ENCODE peak calls at places on chromosomes 16 and 17, in ten cellular contexts. One of them, this sample, is unnamed.

GRCh38 chr17:70552982-70553334 is 383.6 kb downstream of the KCNJ2 start:
- DNase-seq in colonic mucosa: no peak
- DNase-seq in activated CD8-positive, alpha-beta T cell treated with anti-CD3 and anti-CD28 coated beads for 36 hours: no peak
- DNase-seq in cardiac muscle cell: no peak
- DNase-seq in cardiac fibroblast: no peak
- DNase-seq in astrocyte: no peak
- DNase-seq in fibroblast of pulmonary artery: no peak
- DNase-seq in uterus: no peak
- DNase-seq in brain microvascular endothelial cell: no peak
- DNase-seq in astrocyte of the spinal cord: no peak
- DNase-seq in this sample: no peak

GRCh38 chr16:502179-502943 is 25.2 kb upstream of the CAPN15 start:
- DNase-seq in astrocyte: no peak
- DNase-seq in fibroblast of pulmonary artery: no peak
- DNase-seq in cardiac fibroblast: no peak
- DNase-seq in uterus: no peak
- DNase-seq in activated CD8-positive, alpha-beta T cell treated with anti-CD3 and anti-CD28 coated beads for 36 hours: no peak
- DNase-seq in cardiac muscle cell: no peak
- DNase-seq in brain microvascular endothelial cell: no peak
- DNase-seq in astrocyte of the spinal cord: no peak
- DNase-seq in colonic mucosa: peak; percentile 87
- DNase-seq in this sample: no peak

GRCh38 chr17:66915204-66915611 is 49.3 kb upstream of the CACNG4 start:
- DNase-seq in cardiac muscle cell: no peak
- DNase-seq in cardiac fibroblast: peak; percentile 14
- DNase-seq in astrocyte: no peak
- DNase-seq in activated CD8-positive, alpha-beta T cell treated with anti-CD3 and anti-CD28 coated beads for 36 hours: no peak
- DNase-seq in astrocyte of the spinal cord: no peak
- DNase-seq in colonic mucosa: peak; percentile 58
- DNase-seq in brain microvascular endothelial cell: no peak
- DNase-seq in fibroblast of pulmonary artery: peak; percentile 10
- DNase-seq in uterus: no peak
- DNase-seq in this sample: no peak

GRCh38 chr17:77746901-77747620 is 211.4 kb upstream of the TNRC6C start:
- DNase-seq in cardiac muscle cell: no peak
- DNase-seq in astrocyte of the spinal cord: no peak
- DNase-seq in activated CD8-positive, alpha-beta T cell treated with anti-CD3 and anti-CD28 coated beads for 36 hours: no peak
- DNase-seq in fibroblast of pulmonary artery: no peak
- DNase-seq in brain microvascular endothelial cell: no peak
- DNase-seq in cardiac fibroblast: no peak
- DNase-seq in astrocyte: no peak
- DNase-seq in colonic mucosa: no peak
- DNase-seq in uterus: no peak
- DNase-seq in this sample: no peak

GRCh38 chr16:50547340-50547865 is 793 bp upstream of the NKD1 start:
- DNase-seq in colonic mucosa: peak; percentile 57
- DNase-seq in astrocyte: no peak
- DNase-seq in uterus: peak; percentile 55
- DNase-seq in cardiac fibroblast: no peak
- DNase-seq in activated CD8-positive, alpha-beta T cell treated with anti-CD3 and anti-CD28 coated beads for 36 hours: peak; percentile 72
- DNase-seq in astrocyte of the spinal cord: peak; percentile 22
- DNase-seq in fibroblast of pulmonary artery: no peak
- DNase-seq in cardiac muscle cell: peak; percentile 46
- DNase-seq in brain microvascular endothelial cell: no peak
- DNase-seq in this sample: peak; percentile 72

GRCh38 chr16:35561346-35561745 is 2101.9 kb downstream of the TP53TG3F start:
- DNase-seq in cardiac muscle cell: no peak
- DNase-seq in brain microvascular endothelial cell: no peak
- DNase-seq in fibroblast of pulmonary artery: no peak
- DNase-seq in astrocyte of the spinal cord: no peak
- DNase-seq in astrocyte: no peak
- DNase-seq in uterus: no peak
- DNase-seq in activated CD8-positive, alpha-beta T cell treated with anti-CD3 and anti-CD28 coated beads for 36 hours: no peak
- DNase-seq in colonic mucosa: no peak
- DNase-seq in cardiac fibroblast: no peak
- DNase-seq in this sample: no peak

GRCh38 chr17:64455993-64456885 is 7.3 kb downstream of the MILR1 start:
- DNase-seq in brain microvascular endothelial cell: no peak
- DNase-seq in cardiac muscle cell: no peak
- DNase-seq in astrocyte: no peak
- DNase-seq in colonic mucosa: no peak
- DNase-seq in astrocyte of the spinal cord: no peak
- DNase-seq in cardiac fibroblast: no peak
- DNase-seq in activated CD8-positive, alpha-beta T cell treated with anti-CD3 and anti-CD28 coated beads for 36 hours: no peak
- DNase-seq in uterus: no peak
- DNase-seq in fibroblast of pulmonary artery: no peak
- DNase-seq in this sample: no peak

GRCh38 chr17:66406701-66407644 is 104.6 kb downstream of the PRKCA start:
- DNase-seq in astrocyte of the spinal cord: no peak
- DNase-seq in brain microvascular endothelial cell: no peak
- DNase-seq in colonic mucosa: no peak
- DNase-seq in activated CD8-positive, alpha-beta T cell treated with anti-CD3 and anti-CD28 coated beads for 36 hours: peak; percentile 59
- DNase-seq in cardiac fibroblast: no peak
- DNase-seq in fibroblast of pulmonary artery: no peak
- DNase-seq in astrocyte: no peak
- DNase-seq in cardiac muscle cell: no peak
- DNase-seq in uterus: no peak
- DNase-seq in this sample: no peak

GRCh38 chr17:80887639-80888175 is 103.9 kb upstream of the CHMP6 start:
- DNase-seq in brain microvascular endothelial cell: no peak
- DNase-seq in cardiac muscle cell: no peak
- DNase-seq in activated CD8-positive, alpha-beta T cell treated with anti-CD3 and anti-CD28 coated beads for 36 hours: no peak
- DNase-seq in astrocyte: no peak
- DNase-seq in astrocyte of the spinal cord: no peak
- DNase-seq in cardiac fibroblast: no peak
- DNase-seq in uterus: no peak
- DNase-seq in fibroblast of pulmonary artery: no peak
- DNase-seq in colonic mucosa: no peak
- DNase-seq in this sample: no peak

GRCh38 chr16:81403601-81404391 is 40.8 kb upstream of the CMIP start:
- DNase-seq in cardiac fibroblast: peak; percentile 76
- DNase-seq in cardiac muscle cell: peak; percentile 90
- DNase-seq in brain microvascular endothelial cell: peak; percentile 63
- DNase-seq in fibroblast of pulmonary artery: peak; percentile 73
- DNase-seq in uterus: peak; percentile 82
- DNase-seq in colonic mucosa: peak; percentile 89
- DNase-seq in astrocyte: peak; percentile 36
- DNase-seq in astrocyte of the spinal cord: peak; percentile 65
- DNase-seq in activated CD8-positive, alpha-beta T cell treated with anti-CD3 and anti-CD28 coated beads for 36 hours: peak; percentile 89
- DNase-seq in this sample: peak; percentile 96

GRCh38 chr17:56817066-56817465 is 16.7 kb downstream of the C17orf67 start:
- DNase-seq in astrocyte: no peak
- DNase-seq in cardiac fibroblast: no peak
- DNase-seq in activated CD8-positive, alpha-beta T cell treated with anti-CD3 and anti-CD28 coated beads for 36 hours: no peak
- DNase-seq in fibroblast of pulmonary artery: no peak
- DNase-seq in brain microvascular endothelial cell: no peak
- DNase-seq in uterus: no peak
- DNase-seq in astrocyte of the spinal cord: no peak
- DNase-seq in colonic mucosa: no peak
- DNase-seq in cardiac muscle cell: no peak
- DNase-seq in this sample: no peak

GRCh38 chr17:835263-835662 is 53.1 kb downstream of the MRM3 start:
- DNase-seq in cardiac muscle cell: peak; percentile 35
- DNase-seq in fibroblast of pulmonary artery: peak; percentile 88
- DNase-seq in astrocyte: peak; percentile 100
- DNase-seq in uterus: peak; percentile 54
- DNase-seq in activated CD8-positive, alpha-beta T cell treated with anti-CD3 and anti-CD28 coated beads for 36 hours: no peak
- DNase-seq in brain microvascular endothelial cell: peak; percentile 98
- DNase-seq in cardiac fibroblast: peak; percentile 55
- DNase-seq in colonic mucosa: no peak
- DNase-seq in astrocyte of the spinal cord: peak; percentile 97
- DNase-seq in this sample: no peak

GRCh38 chr16:52535076-52535475 is 11.9 kb downstream of the TOX3 start:
- DNase-seq in uterus: no peak
- DNase-seq in brain microvascular endothelial cell: no peak
- DNase-seq in colonic mucosa: peak; percentile 70
- DNase-seq in astrocyte: no peak
- DNase-seq in cardiac muscle cell: no peak
- DNase-seq in astrocyte of the spinal cord: no peak
- DNase-seq in cardiac fibroblast: no peak
- DNase-seq in fibroblast of pulmonary artery: no peak
- DNase-seq in activated CD8-positive, alpha-beta T cell treated with anti-CD3 and anti-CD28 coated beads for 36 hours: no peak
- DNase-seq in this sample: no peak

GRCh38 chr17:39139137-39139516 is 12.3 kb downstream of the PLXDC1 start:
- DNase-seq in cardiac fibroblast: peak; percentile 86
- DNase-seq in colonic mucosa: no peak
- DNase-seq in activated CD8-positive, alpha-beta T cell treated with anti-CD3 and anti-CD28 coated beads for 36 hours: no peak
- DNase-seq in astrocyte: peak; percentile 91
- DNase-seq in cardiac muscle cell: no peak
- DNase-seq in astrocyte of the spinal cord: peak; percentile 68
- DNase-seq in uterus: no peak
- DNase-seq in fibroblast of pulmonary artery: peak; percentile 51
- DNase-seq in brain microvascular endothelial cell: peak; percentile 87
- DNase-seq in this sample: no peak

GRCh38 chr17:43671075-43671692 is 9.5 kb upstream of the MEOX1 start:
- DNase-seq in astrocyte of the spinal cord: no peak
- DNase-seq in cardiac muscle cell: no peak
- DNase-seq in colonic mucosa: no peak
- DNase-seq in cardiac fibroblast: peak; percentile 73
- DNase-seq in fibroblast of pulmonary artery: no peak
- DNase-seq in brain microvascular endothelial cell: peak; percentile 16
- DNase-seq in activated CD8-positive, alpha-beta T cell treated with anti-CD3 and anti-CD28 coated beads for 36 hours: no peak
- DNase-seq in uterus: peak; percentile 48
- DNase-seq in astrocyte: no peak
- DNase-seq in this sample: no peak

GRCh38 chr17:43669971-43670644 is 8.4 kb upstream of the MEOX1 start:
- DNase-seq in astrocyte of the spinal cord: peak; percentile 60
- DNase-seq in cardiac muscle cell: no peak
- DNase-seq in activated CD8-positive, alpha-beta T cell treated with anti-CD3 and anti-CD28 coated beads for 36 hours: peak; percentile 26
- DNase-seq in fibroblast of pulmonary artery: no peak
- DNase-seq in cardiac fibroblast: no peak
- DNase-seq in astrocyte: peak; percentile 48
- DNase-seq in brain microvascular endothelial cell: no peak
- DNase-seq in uterus: no peak
- DNase-seq in colonic mucosa: peak; percentile 59
- DNase-seq in this sample: peak; percentile 70

GRCh38 chr17:43671755-43672502 is 10.2 kb upstream of the MEOX1 start:
- DNase-seq in activated CD8-positive, alpha-beta T cell treated with anti-CD3 and anti-CD28 coated beads for 36 hours: no peak
- DNase-seq in uterus: no peak
- DNase-seq in astrocyte of the spinal cord: no peak
- DNase-seq in cardiac muscle cell: no peak
- DNase-seq in astrocyte: no peak
- DNase-seq in cardiac fibroblast: no peak
- DNase-seq in fibroblast of pulmonary artery: no peak
- DNase-seq in brain microvascular endothelial cell: no peak
- DNase-seq in colonic mucosa: no peak
- DNase-seq in this sample: no peak

GRCh38 chr17:43667506-43668438 is 6.0 kb upstream of the MEOX1 start:
- DNase-seq in fibroblast of pulmonary artery: peak; percentile 39
- DNase-seq in cardiac muscle cell: no peak
- DNase-seq in uterus: no peak
- DNase-seq in activated CD8-positive, alpha-beta T cell treated with anti-CD3 and anti-CD28 coated beads for 36 hours: peak; percentile 20
- DNase-seq in astrocyte of the spinal cord: peak; percentile 45
- DNase-seq in astrocyte: peak; percentile 53
- DNase-seq in brain microvascular endothelial cell: peak; percentile 28
- DNase-seq in cardiac fibroblast: peak; percentile 52
- DNase-seq in colonic mucosa: no peak
- DNase-seq in this sample: no peak

DNA sequence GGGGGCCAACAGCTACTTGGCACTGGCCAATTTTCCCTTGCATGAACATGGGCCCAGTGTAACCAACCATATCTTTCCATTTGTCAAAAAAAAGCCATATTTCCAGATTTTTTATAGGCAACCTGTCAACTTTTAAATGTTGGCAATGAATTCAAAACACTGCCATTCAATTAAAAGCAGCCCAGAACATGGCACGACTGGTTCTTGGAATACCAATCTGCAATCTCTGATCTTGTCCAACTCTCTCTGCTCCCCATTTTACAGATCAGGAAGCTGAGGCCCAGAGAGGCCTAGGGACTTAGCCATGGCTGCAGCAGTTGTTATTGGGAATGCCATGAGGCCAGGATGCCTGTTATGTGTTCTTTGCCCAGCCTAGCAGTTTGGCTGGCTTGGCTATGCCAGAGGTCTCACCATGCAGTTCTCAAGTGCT is 8.9 kb upstream of the MEOX1 start:
- DNase-seq in cardiac muscle cell: no peak
- DNase-seq in colonic mucosa: no peak
- DNase-seq in brain microvascular endothelial cell: no peak
- DNase-seq in uterus: no peak
- DNase-seq in activated CD8-positive, alpha-beta T cell treated with anti-CD3 and anti-CD28 coated beads for 36 hours: no peak
- DNase-seq in cardiac fibroblast: no peak
- DNase-seq in fibroblast of pulmonary artery: no peak
- DNase-seq in astrocyte: no peak
- DNase-seq in astrocyte of the spinal cord: no peak
- DNase-seq in this sample: no peak
- TF ChIP-seq CTCF in cardiac muscle cell: no peak
- TF ChIP-seq CTCF in colonic mucosa: no peak
- TF ChIP-seq CTCF in brain microvascular endothelial cell: no peak
- TF ChIP-seq CTCF in uterus: no peak
- TF ChIP-seq CTCF in activated CD8-positive, alpha-beta T cell treated with anti-CD3 and anti-CD28 coated beads for 36 hours: no peak
- TF ChIP-seq CTCF in cardiac fibroblast: no peak
- TF ChIP-seq CTCF in fibroblast of pulmonary artery: no peak
- TF ChIP-seq CTCF in astrocyte: no peak
- TF ChIP-seq CTCF in astrocyte of the spinal cord: no peak
- TF ChIP-seq CTCF in this sample: no peak

DNA sequence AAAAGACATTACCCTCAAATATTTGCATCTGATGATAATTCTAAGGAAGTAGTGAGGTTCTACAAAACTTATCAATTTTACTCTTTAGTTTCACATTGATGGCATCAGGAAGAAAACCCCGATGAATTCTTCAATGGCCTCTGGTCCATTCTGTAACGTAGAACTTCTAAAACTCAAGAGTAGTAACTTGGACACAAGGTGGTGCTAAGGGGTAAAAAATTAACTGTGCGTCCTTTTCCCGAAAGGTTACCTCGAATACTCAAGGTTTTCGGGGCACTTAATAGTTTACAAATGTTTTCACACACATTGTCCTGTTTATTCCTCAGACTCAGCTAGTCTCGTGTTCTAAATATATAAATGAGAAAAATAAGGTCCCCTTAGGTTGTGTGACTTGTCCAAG is 517.3 kb upstream of the ZFHX3 start:
- DNase-seq in uterus: no peak
- DNase-seq in cardiac fibroblast: no peak
- DNase-seq in fibroblast of pulmonary artery: no peak
- DNase-seq in astrocyte: no peak
- DNase-seq in astrocyte of the spinal cord: no peak
- DNase-seq in activated CD8-positive, alpha-beta T cell treated with anti-CD3 and anti-CD28 coated beads for 36 hours: no peak
- DNase-seq in brain microvascular endothelial cell: no peak
- DNase-seq in cardiac muscle cell: peak; percentile 41
- DNase-seq in colonic mucosa: no peak
- DNase-seq in this sample: no peak
- TF ChIP-seq CTCF in uterus: no peak
- TF ChIP-seq CTCF in cardiac fibroblast: no peak
- TF ChIP-seq CTCF in fibroblast of pulmonary artery: no peak
- TF ChIP-seq CTCF in astrocyte: peak; percentile 8
- TF ChIP-seq CTCF in astrocyte of the spinal cord: no peak
- TF ChIP-seq CTCF in activated CD8-positive, alpha-beta T cell treated with anti-CD3 and anti-CD28 coated beads for 36 hours: no peak
- TF ChIP-seq CTCF in brain microvascular endothelial cell: no peak
- TF ChIP-seq CTCF in cardiac muscle cell: peak; percentile 3
- TF ChIP-seq CTCF in colonic mucosa: no peak
- TF ChIP-seq CTCF in this sample: peak; percentile 13

GRCh38 chr17:41347872-41348760 is 2.5 kb downstream of the KRT33A start:
- DNase-seq in cardiac fibroblast: no peak
- DNase-seq in colonic mucosa: no peak
- DNase-seq in fibroblast of pulmonary artery: no peak
- DNase-seq in astrocyte of the spinal cord: no peak
- DNase-seq in astrocyte: no peak
- DNase-seq in brain microvascular endothelial cell: no peak
- DNase-seq in uterus: no peak
- DNase-seq in cardiac muscle cell: no peak
- DNase-seq in activated CD8-positive, alpha-beta T cell treated with anti-CD3 and anti-CD28 coated beads for 36 hours: no peak
- DNase-seq in this sample: no peak
- TF ChIP-seq CTCF in cardiac fibroblast: no peak
- TF ChIP-seq CTCF in colonic mucosa: no peak
- TF ChIP-seq CTCF in fibroblast of pulmonary artery: no peak
- TF ChIP-seq CTCF in astrocyte of the spinal cord: no peak
- TF ChIP-seq CTCF in astrocyte: no peak
- TF ChIP-seq CTCF in brain microvascular endothelial cell: no peak
- TF ChIP-seq CTCF in uterus: no peak
- TF ChIP-seq CTCF in cardiac muscle cell: no peak
- TF ChIP-seq CTCF in activated CD8-positive, alpha-beta T cell treated with anti-CD3 and anti-CD28 coated beads for 36 hours: no peak
- TF ChIP-seq CTCF in this sample: no peak

GRCh38 chr17:76473541-76473985 is 6.2 kb downstream of the AANAT start:
- DNase-seq in activated CD8-positive, alpha-beta T cell treated with anti-CD3 and anti-CD28 coated beads for 36 hours: peak; percentile 27
- DNase-seq in brain microvascular endothelial cell: no peak
- DNase-seq in colonic mucosa: no peak
- DNase-seq in uterus: no peak
- DNase-seq in cardiac muscle cell: peak; percentile 48
- DNase-seq in fibroblast of pulmonary artery: no peak
- DNase-seq in astrocyte: no peak
- DNase-seq in cardiac fibroblast: no peak
- DNase-seq in astrocyte of the spinal cord: no peak
- DNase-seq in this sample: peak; percentile 61
- TF ChIP-seq CTCF in activated CD8-positive, alpha-beta T cell treated with anti-CD3 and anti-CD28 coated beads for 36 hours: peak; percentile 37
- TF ChIP-seq CTCF in brain microvascular endothelial cell: peak; percentile 64
- TF ChIP-seq CTCF in colonic mucosa: no peak
- TF ChIP-seq CTCF in uterus: no peak
- TF ChIP-seq CTCF in cardiac muscle cell: peak; percentile 35
- TF ChIP-seq CTCF in fibroblast of pulmonary artery: peak; percentile 18
- TF ChIP-seq CTCF in astrocyte: no peak
- TF ChIP-seq CTCF in cardiac fibroblast: peak; percentile 36
- TF ChIP-seq CTCF in astrocyte of the spinal cord: peak; percentile 44
- TF ChIP-seq CTCF in this sample: peak; percentile 44